ENCODE peak calls at places on chromosomes 3 and 15, in eight cellular contexts. Q is SK-N-SH, R is PC-9, M is HCT116, E is GM23248, K is GM23338, O is MM.1S, V is hepatocyte. G is an unnamed sample.
A peak's percentile ranks its signal among the peaks of the same experiment; 100 is the strongest.

GRCh38 chr3:99712291-99712954 is 74.0 kb downstream of the COL8A1 start:
- DNase-seq in Q (no peak), R (no peak), M (no peak), E (no peak), K (no peak), O (no peak), V (no peak), G (no peak)

GRCh38 chr3:23159929-23160328 is 43.2 kb upstream of the UBE2E2 start:
- DNase-seq in Q (no peak), R (peak; percentile 55), M (no peak), E (peak; percentile 91), K (no peak), O (no peak), V (no peak), G (no peak)

GRCh38 chr3:171615742-171616141 is 155.5 kb upstream of the TNIK start:
- DNase-seq in Q (no peak), R (no peak), M (no peak), E (peak; percentile 64), K (no peak), O (no peak), V (no peak), G (no peak)

GRCh38 chr3:173371848-173372487 is 25.6 kb upstream of the NLGN1 start:
- DNase-seq in Q (peak; percentile 21), R (no peak), M (no peak), E (peak; percentile 69), K (peak; percentile 57), O (peak; percentile 38), V (peak; percentile 46), G (no peak)

GRCh38 chr3:32411442-32411841 is 19.8 kb downstream of the CMTM7 start:
- DNase-seq in Q (no peak), R (no peak), M (no peak), E (no peak), K (no peak), O (no peak), V (no peak), G (no peak)

GRCh38 chr15:56733131-56734012 is at the start of gene ZNF280D:
- DNase-seq in Q (peak; percentile 94), R (peak; percentile 61), M (peak; percentile 69), E (peak; percentile 95), K (peak; percentile 86), O (peak; percentile 84), V (no peak), G (peak; percentile 91)

GRCh38 chr3:184531580-184532290 is 29.9 kb upstream of the EPHB3 start:
- DNase-seq in Q (no peak), R (no peak), M (no peak), E (no peak), K (no peak), O (no peak), V (no peak), G (no peak)

GRCh38 chr3:37494206-37494605 is 319.8 kb upstream of the LRRFIP2 start:
- DNase-seq in Q (no peak), R (no peak), M (no peak), E (peak; percentile 45), K (no peak), O (no peak), V (no peak), G (no peak)

GRCh38 chr3:56764904-56765445 is 36.8 kb downstream of the ARHGEF3 start:
- DNase-seq in Q (no peak), R (no peak), M (no peak), E (no peak), K (no peak), O (no peak), V (no peak), G (no peak)

GRCh38 chr3:52086461-52086860 is 30.1 kb upstream of the DUSP7 start:
- DNase-seq in Q (no peak), R (no peak), M (no peak), E (no peak), K (no peak), O (no peak), V (no peak), G (no peak)

GRCh38 chr15:23869391-23869790 is 182.3 kb upstream of the NDN start:
- DNase-seq in Q (peak; percentile 39), R (no peak), M (no peak), E (peak; percentile 2), K (peak; percentile 92), O (no peak), V (peak; percentile 79), G (no peak)

GRCh38 chr3:186359078-186359477 is 3.0 kb downstream of the DGKG start:
- DNase-seq in Q (no peak), R (no peak), M (no peak), E (no peak), K (no peak), O (no peak), V (no peak), G (no peak)

GRCh38 chr3:122331886-122332285 is 6.8 kb downstream of the CSTA start:
- DNase-seq in Q (no peak), R (no peak), M (no peak), E (no peak), K (peak; percentile 7), O (no peak), V (no peak), G (no peak)

GRCh38 chr15:87597346-87598052 is 659.0 kb downstream of the NTRK3 start:
- DNase-seq in Q (no peak), R (no peak), M (no peak), E (no peak), K (peak; percentile 6), O (no peak), V (no peak), G (no peak)

GRCh38 chr15:72994778-72995177 is 57.5 kb upstream of the NEO1 start:
- DNase-seq in Q (no peak), R (no peak), M (no peak), E (peak; percentile 38), K (no peak), O (no peak), V (no peak), G (no peak)

GRCh38 chr3:112894258-112894657 is 47.6 kb upstream of the CD200R1L start:
- DNase-seq in Q (no peak), R (no peak), M (peak; percentile 0), E (peak; percentile 36), K (peak; percentile 82), O (no peak), V (no peak), G (no peak)

GRCh38 chr3:151379083-151379734 is 5.3 kb downstream of the P2RY12 start:
- DNase-seq in Q (peak; percentile 8), R (no peak), M (peak; percentile 10), E (peak; percentile 38), K (peak; percentile 69), O (peak; percentile 11), V (peak; percentile 45), G (peak; percentile 89)

DNA sequence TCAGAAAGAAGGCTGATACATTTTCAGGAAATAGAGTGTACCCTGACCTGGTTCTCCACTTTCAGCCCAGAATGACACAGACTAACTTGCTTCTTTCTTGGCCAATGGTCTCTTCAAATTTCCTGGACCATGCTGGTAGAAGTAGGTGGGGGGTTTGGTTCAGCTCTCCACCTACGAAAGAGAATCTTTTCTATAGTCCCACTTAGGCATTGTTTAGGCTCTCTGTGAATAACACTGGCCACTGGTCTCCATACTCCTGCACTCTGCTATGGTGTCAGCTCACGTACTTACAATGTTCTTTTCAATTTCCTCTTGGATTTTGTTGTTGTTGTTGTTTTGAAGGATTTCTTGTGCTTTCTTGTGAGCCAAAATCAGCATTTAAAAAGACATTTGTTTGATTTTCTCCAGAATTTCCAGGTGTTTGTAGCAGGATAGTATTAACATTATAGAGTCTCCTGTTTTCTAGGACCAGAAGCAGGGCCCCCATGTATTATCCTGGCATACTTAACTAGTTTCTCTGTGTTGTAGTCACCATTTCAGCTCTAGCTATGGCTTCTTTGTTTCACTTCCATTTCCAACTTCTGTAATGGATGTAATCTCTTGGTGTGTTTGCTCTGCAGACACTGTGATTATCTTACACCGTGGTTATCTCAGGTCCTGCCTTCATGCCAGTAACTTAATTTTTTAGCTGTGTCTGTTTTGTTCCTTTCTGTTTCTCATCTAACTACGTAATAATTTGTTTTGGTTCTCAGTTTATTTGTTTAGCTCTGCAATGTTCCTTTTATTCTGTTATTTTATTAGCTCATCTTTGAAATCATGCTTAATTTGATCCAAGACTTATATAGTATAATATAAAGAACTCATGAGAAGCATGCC is 61.4 kb downstream of the CHRNA7 start:
- DNase-seq in Q (peak; percentile 54), R (no peak), M (no peak), E (no peak), K (peak; percentile 36), O (no peak), V (no peak), G (no peak)
- H3K9me2 ChIP-seq in Q (no peaks in the 10 kb centered on the region), R (no peaks in the 10 kb centered on the region), M (no peaks in the 10 kb centered on the region), E (no peaks in the 10 kb centered on the region), K (no peaks in the 10 kb centered on the region), O (no peaks in the 10 kb centered on the region), V (no peaks in the 10 kb centered on the region), G (no peaks in the 10 kb centered on the region)

DNA sequence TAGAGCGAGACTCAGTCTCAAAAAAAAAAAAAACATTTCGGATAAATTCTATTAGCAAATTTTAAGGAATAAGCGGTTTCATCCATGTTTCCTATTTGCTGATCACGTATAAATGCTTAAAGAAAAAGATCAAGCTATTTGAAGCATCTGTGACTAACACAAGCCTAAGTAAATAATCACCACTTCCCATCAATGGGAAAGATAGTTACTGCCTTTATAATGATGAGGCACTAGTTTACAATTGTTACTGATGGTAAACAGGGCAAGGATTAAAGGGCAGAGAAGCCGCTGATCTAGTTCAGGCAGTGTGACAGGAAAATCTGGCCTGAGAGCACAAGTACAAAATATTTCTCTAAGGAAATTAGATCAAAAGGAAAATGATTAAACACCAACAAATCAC is 13.7 kb downstream of the CLPX start:
- DNase-seq in Q (no peak), R (peak; percentile 71), M (no peak), E (no peak), K (no peak), O (no peak), V (no peak), G (no peak)
- H3K27me3 ChIP-seq in Q (no peaks in the 10 kb centered on the region), R (no peaks in the 10 kb centered on the region), M (no peaks in the 10 kb centered on the region), E (no peaks in the 10 kb centered on the region), K (no peaks in the 10 kb centered on the region), O (no peaks in the 10 kb centered on the region), V (no peaks in the 10 kb centered on the region), G (no peaks in the 10 kb centered on the region)

DNA sequence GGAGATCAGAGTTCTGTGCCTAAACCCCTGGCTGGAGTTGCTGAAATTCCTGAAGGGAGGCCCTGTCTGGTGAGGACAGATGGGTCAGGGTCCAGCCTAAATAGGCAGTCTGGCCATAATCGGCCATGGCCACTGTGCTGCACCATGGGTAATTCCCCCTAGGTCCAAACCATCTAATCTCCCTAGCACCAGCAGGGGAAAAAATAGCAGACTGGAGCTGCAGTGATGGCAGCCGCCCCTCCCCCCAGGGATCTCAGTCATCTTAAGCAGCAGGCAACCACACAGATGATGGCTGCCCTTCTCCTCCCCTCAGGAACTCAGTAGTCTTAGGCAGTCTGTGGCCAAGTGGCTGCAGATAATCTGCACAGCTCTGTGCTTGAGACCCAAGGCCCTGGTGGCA is 68.4 kb upstream of the CD96 start:
- DNase-seq in Q (no peak), R (no peak), M (peak; percentile 6), E (no peak), K (peak; percentile 52), O (no peak), V (no peak), G (no peak)
- H3K9me2 ChIP-seq in Q (no peaks in the 10 kb centered on the region), R (no peaks in the 10 kb centered on the region), M (no peaks in the 10 kb centered on the region), E (no peaks in the 10 kb centered on the region), K (peaks cover 23% of the 10 kb centered on the region), O (no peaks in the 10 kb centered on the region), V (no peaks in the 10 kb centered on the region), G (no peaks in the 10 kb centered on the region)

DNA sequence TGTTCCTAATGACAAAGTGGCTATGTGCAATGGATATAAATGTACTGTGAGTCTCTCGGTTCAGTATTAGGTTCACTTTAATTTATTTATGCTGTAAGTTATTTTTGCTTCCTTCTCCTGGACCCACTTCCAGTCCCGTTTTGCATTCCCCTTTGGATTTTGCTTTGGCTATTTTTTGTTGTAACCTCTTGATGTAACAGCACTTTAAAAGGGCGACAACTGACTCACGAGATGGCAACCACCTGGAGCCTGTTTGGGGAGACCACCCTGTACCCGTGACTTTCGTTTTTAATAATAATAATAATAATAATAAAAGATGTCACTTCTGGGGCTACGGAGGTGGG is 5.6 kb downstream of the RNU6-1 start:
- DNase-seq in Q (no peak), R (no peak), M (no peak), E (no peak), K (peak; percentile 16), O (no peak), V (no peak), G (no peak)
- H3K27me3 ChIP-seq in Q (no peaks in the 10 kb centered on the region), R (no peaks in the 10 kb centered on the region), M (no peaks in the 10 kb centered on the region), E (peaks cover 65% of the 10 kb centered on the region), K (peaks cover 100% of the 10 kb centered on the region), O (peaks cover 16% of the 10 kb centered on the region), V (peaks cover 69% of the 10 kb centered on the region), G (no peaks in the 10 kb centered on the region)

G was measured in Karpas-422.